ENCODE peak calls at places on chromosomes 16 and 17, in five cellular contexts. P, Y, I, O and Q are unnamed samples.

GRCh38 chr17:29112780-29113295 is 67.4 kb downstream of the MYO18A start:
- DNase-seq in P (no peak), Y (peak; percentile 38), I (no peak), O (no peak), Q (no peak)

GRCh38 chr17:4854181-4854681 is 21.1 kb downstream of the MINK1 start:
- DNase-seq in P (no peak), Y (no peak), I (peak; percentile 99), O (no peak), Q (no peak)

GRCh38 chr16:19699472-19699871 is 18.6 kb downstream of the KNOP1 start:
- DNase-seq in P (no peak), Y (no peak), I (no peak), O (no peak), Q (no peak)

GRCh38 chr16:56944954-56945839 is 13.3 kb downstream of the HERPUD1 start:
- DNase-seq in P (no peak), Y (no peak), I (peak; percentile 84), O (no peak), Q (no peak)

GRCh38 chr17:42706732-42707131 is 24.4 kb downstream of the CNTNAP1 start:
- DNase-seq in P (no peak), Y (no peak), I (no peak), O (no peak), Q (no peak)

GRCh38 chr16:84461504-84462295 is 42.8 kb downstream of the MEAK7 start:
- DNase-seq in P (no peak), Y (no peak), I (no peak), O (no peak), Q (no peak)

GRCh38 chr16:86050111-86050510 is 151.1 kb downstream of the IRF8 start:
- DNase-seq in P (no peak), Y (no peak), I (no peak), O (no peak), Q (no peak)

GRCh38 chr17:53336281-53336680 is 486.4 kb upstream of the KIF2B start:
- DNase-seq in P (no peak), Y (no peak), I (peak; percentile 1), O (no peak), Q (no peak)

GRCh38 chr16:12573730-12574383 is 229.8 kb downstream of the CPPED1 start:
- DNase-seq in P (peak; percentile 35), Y (peak; percentile 54), I (peak; percentile 5), O (peak; percentile 18), Q (peak; percentile 79)

GRCh38 chr17:33233855-33234228 is 59.3 kb downstream of the ASIC2 start:
- DNase-seq in P (no peak), Y (no peak), I (no peak), O (no peak), Q (no peak)

GRCh38 chr17:36851230-36851629 is 86.0 kb upstream of the LHX1 start:
- DNase-seq in P (no peak), Y (no peak), I (peak; percentile 85), O (peak; percentile 72), Q (no peak)

GRCh38 chr17:78499715-78500540 is 77.3 kb downstream of the DNAH17 start:
- DNase-seq in P (no peak), Y (no peak), I (no peak), O (no peak), Q (no peak)

GRCh38 chr16:50547944-50548658 is at the start of gene NKD1:
- DNase-seq in P (peak; percentile 84), Y (peak; percentile 24), I (no peak), O (no peak), Q (peak; percentile 96)

GRCh38 chr16:81293909-81294802 is 20.6 kb upstream of the GAN start:
- DNase-seq in P (no peak), Y (peak; percentile 33), I (peak; percentile 76), O (no peak), Q (no peak)

GRCh38 chr17:69561462-69561861 is 147.0 kb downstream of the MAP2K6 start:
- DNase-seq in P (no peak), Y (no peak), I (peak; percentile 5), O (no peak), Q (no peak)

GRCh38 chr16:87581867-87582220 is 20.5 kb upstream of the JPH3 start:
- DNase-seq in P (no peak), Y (peak; percentile 98), I (peak; percentile 63), O (peak; percentile 80), Q (no peak)

GRCh38 chr17:76265624-76266243 is 586 bp downstream of the UBALD2 start:
- DNase-seq in P (peak; percentile 70), Y (peak; percentile 53), I (no peak), O (no peak), Q (no peak)

GRCh38 chr16:7378024-7378695 is 45.5 kb downstream of the RBFOX1 start:
- DNase-seq in P (no peak), Y (no peak), I (no peak), O (no peak), Q (no peak)

GRCh38 chr16:20925780-20926179 is 25.2 kb downstream of the LYRM1 start:
- DNase-seq in P (no peak), Y (no peak), I (no peak), O (no peak), Q (no peak)

GRCh38 chr16:71927383-71927782 is 32.1 kb downstream of the IST1 start:
- DNase-seq in P (no peak), Y (peak; percentile 93), I (peak; percentile 65), O (no peak), Q (no peak)

GRCh38 chr16:24070851-24071250 is 185.3 kb upstream of the CACNG3 start:
- DNase-seq in P (peak; percentile 71), Y (peak; percentile 10), I (no peak), O (peak; percentile 17), Q (peak; percentile 52)

GRCh38 chr17:79950711-79951110 is 85.0 kb downstream of the TBC1D16 start:
- DNase-seq in P (no peak), Y (no peak), I (no peak), O (no peak), Q (no peak)

GRCh38 chr17:79952915-79953314 is 82.8 kb downstream of the TBC1D16 start:
- DNase-seq in P (no peak), Y (no peak), I (no peak), O (no peak), Q (no peak)

GRCh38 chr17:79952265-79952877 is 83.3 kb downstream of the TBC1D16 start:
- DNase-seq in P (no peak), Y (no peak), I (no peak), O (no peak), Q (no peak)

GRCh38 chr17:79950306-79950705 is 85.4 kb downstream of the TBC1D16 start:
- DNase-seq in P (no peak), Y (no peak), I (no peak), O (no peak), Q (no peak)

DNA sequence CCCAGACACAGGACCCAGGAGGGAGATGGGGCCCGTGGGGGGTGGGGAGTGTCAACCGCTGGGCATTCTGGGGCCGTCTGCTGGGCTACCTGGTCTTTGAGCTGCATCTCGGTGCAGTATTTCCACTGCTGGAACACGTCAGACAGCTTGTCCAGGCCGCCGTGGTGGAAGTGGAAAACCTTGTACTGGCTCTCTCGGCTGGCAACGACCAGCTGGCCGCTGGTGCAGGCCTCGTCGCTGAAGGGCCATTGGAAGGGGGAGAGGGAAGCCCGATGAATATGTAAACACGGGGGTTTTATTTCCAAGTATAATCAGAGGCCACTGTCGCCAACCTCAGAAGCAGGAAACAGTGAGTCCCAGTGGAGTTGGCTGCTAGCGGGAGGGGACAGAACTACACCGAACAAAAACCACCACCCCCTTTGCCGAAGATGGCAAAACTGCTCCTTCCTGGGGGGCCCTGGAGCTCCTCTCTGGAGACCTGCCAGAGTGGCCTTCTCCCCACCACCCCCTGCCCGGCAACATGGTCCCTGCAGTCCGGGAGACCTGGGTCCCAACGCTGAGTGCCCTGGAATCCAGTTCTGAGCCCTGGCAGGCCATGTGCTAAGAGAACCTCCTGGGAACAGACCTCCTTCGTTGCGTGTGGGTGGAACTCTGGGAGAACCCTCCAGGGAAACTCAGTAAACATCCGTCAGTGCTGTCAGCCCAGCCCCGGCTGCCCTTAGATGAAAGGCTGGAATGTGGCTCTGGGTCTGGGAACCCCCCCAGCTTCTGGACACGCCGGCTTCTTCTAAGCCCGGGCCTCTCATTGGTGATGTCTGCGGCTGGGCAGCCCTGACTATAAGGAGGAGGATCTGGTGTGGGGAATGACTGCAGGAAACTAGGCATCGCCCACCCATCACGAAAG is 84.1 kb downstream of the TBC1D16 start:
- DNase-seq in P (no peak), Y (peak; percentile 90), I (no peak), O (no peak), Q (peak; percentile 24)
- TF ChIP-seq CTCF in P (no peak), Y (no peak), I (no peak), O (no peak), Q (no peak)

GRCh38 chr16:46800494-46800893 is 30.5 kb downstream of the C16orf87 start:
- DNase-seq in P (no peak), Y (no peak), I (no peak), O (no peak), Q (no peak)

GRCh38 chr16:46796764-46797269 is 34.2 kb downstream of the C16orf87 start:
- DNase-seq in P (no peak), Y (no peak), I (no peak), O (no peak), Q (no peak)

GRCh38 chr16:46803373-46803772 is 27.6 kb downstream of the C16orf87 start:
- DNase-seq in P (no peak), Y (no peak), I (no peak), O (no peak), Q (no peak)

GRCh38 chr16:46801428-46802049 is 29.4 kb downstream of the C16orf87 start:
- DNase-seq in P (no peak), Y (peak; percentile 46), I (peak; percentile 33), O (no peak), Q (no peak)
- TF ChIP-seq CTCF in P (peak; percentile 44), Y (peak; percentile 53), I (peak; percentile 23), O (peak; percentile 62), Q (peak; percentile 25)

GRCh38 chr16:30567991-30568638 is 3.4 kb downstream of the ZNF688 start:
- DNase-seq in P (peak; percentile 51), Y (peak; percentile 96), I (peak; percentile 97), O (peak; percentile 24), Q (peak; percentile 76)

GRCh38 chr16:30574678-30575077 is 3.2 kb upstream of the ZNF688 start:
- DNase-seq in P (no peak), Y (no peak), I (no peak), O (no peak), Q (no peak)

GRCh38 chr16:30569746-30570325 is 1.7 kb downstream of the ZNF688 start:
- DNase-seq in P (no peak), Y (no peak), I (no peak), O (no peak), Q (no peak)

GRCh38 chr16:30570621-30571443 is 682 bp downstream of the ZNF688 start:
- DNase-seq in P (no peak), Y (peak; percentile 50), I (no peak), O (no peak), Q (peak; percentile 57)

GRCh38 chr16:30571444-30572322 is at the start of gene ZNF688:
- DNase-seq in P (peak; percentile 93), Y (peak; percentile 98), I (peak; percentile 94), O (peak; percentile 81), Q (peak; percentile 96)
- TF ChIP-seq CTCF in P (no peak), Y (no peak), I (no peak), O (no peak), Q (no peak)

GRCh38 chr17:9824094-9824493 is 1.6 kb upstream of the GLP2R start:
- DNase-seq in P (no peak), Y (no peak), I (no peak), O (no peak), Q (no peak)
- TF ChIP-seq CTCF in P (no peak), Y (no peak), I (no peak), O (peak; percentile 39), Q (peak; percentile 25)